ENCODE peak calls at places on chromosome 18, in five cellular contexts. H is HepG2, J is K562, C is GM12878, P is H1. T is an unnamed sample.

GRCh38 chr18:26362021-26362420 is 135.8 kb downstream of the TAF4B start:
- DNase-seq in H (no peak), J (no peak), C (no peak), P (no peak), T (no peak)

GRCh38 chr18:29383311-29384273 is 1206.7 kb upstream of the CDH2 start:
- DNase-seq in H (no peak), J (no peak), C (peak; percentile 11), P (no peak), T (no peak)

GRCh38 chr18:3321133-3321812 is 59.3 kb downstream of the MYL12B start:
- DNase-seq in H (no peak), J (no peak), C (no peak), P (no peak), T (peak; percentile 47)

GRCh38 chr18:74268175-74268574 is 23.6 kb downstream of the CYB5A start:
- DNase-seq in H (no peak), J (no peak), C (no peak), P (no peak), T (no peak)

GRCh38 chr18:23810396-23810795 is 121.1 kb downstream of the LAMA3 start:
- DNase-seq in H (no peak), J (no peak), C (no peak), P (no peak), T (no peak)

GRCh38 chr18:76350134-76351025 is 144.7 kb downstream of the ZNF516 start:
- DNase-seq in H (no peak), J (no peak), C (no peak), P (no peak), T (no peak)

GRCh38 chr18:56691530-56691929 is 40.4 kb downstream of the WDR7 start:
- DNase-seq in H (no peak), J (no peak), C (no peak), P (no peak), T (no peak)

GRCh38 chr18:78127041-78127440 is 852.6 kb upstream of the SALL3 start:
- DNase-seq in H (no peak), J (no peak), C (no peak), P (no peak), T (no peak)

GRCh38 chr18:57210101-57210661 is 63.3 kb downstream of the BOD1L2 start:
- DNase-seq in H (peak; percentile 45), J (peak; percentile 5), C (no peak), P (peak; percentile 60), T (no peak)

GRCh38 chr18:50218432-50219197 is 23.7 kb upstream of the MYO5B start:
- DNase-seq in H (peak; percentile 45), J (no peak), C (peak; percentile 21), P (no peak), T (no peak)

GRCh38 chr18:31610841-31611240 is 19.2 kb downstream of the TTR start:
- DNase-seq in H (peak; percentile 61), J (no peak), C (no peak), P (peak; percentile 59), T (peak; percentile 27)

DNA sequence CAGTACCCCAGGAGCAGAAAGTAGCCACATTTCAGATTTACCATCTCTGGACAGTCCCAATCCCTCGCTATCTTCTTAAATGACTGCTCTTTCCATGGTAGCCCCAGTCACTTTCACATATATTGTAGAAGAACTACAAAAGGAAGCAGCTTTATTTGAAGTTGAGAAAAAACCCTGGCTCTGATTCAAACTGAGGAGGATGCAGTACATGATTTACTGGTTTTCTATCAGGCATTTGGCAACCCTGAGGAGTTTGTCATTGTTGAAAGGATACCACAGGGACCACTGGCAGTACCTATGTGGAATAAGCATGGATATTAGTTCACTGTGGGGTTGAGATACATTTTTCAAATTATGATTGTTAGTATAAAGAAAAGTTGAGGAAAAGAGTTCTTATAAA is 640.9 kb upstream of the SETBP1 start:
- DNase-seq in H (no peak), J (no peak), C (no peak), P (no peak), T (no peak)
- TF ChIP-seq EP300 in H (no peak), J (no peak), C (no peak), P (no peak), T (no peak)

GRCh38 chr18:58549814-58550339 is 79.0 kb downstream of the ALPK2 start:
- DNase-seq in H (peak; percentile 99), J (no peak), C (no peak), P (no peak), T (no peak)
- TF ChIP-seq YY1 in H (no peak), J (no peak), C (no peak), P (no peak), T (no peak)

GRCh38 chr18:6435731-6436130 is 21.0 kb upstream of the L3MBTL4 start:
- DNase-seq in H (no peak), J (no peak), C (no peak), P (no peak), T (no peak)

GRCh38 chr18:6437937-6438818 is 23.5 kb upstream of the L3MBTL4 start:
- DNase-seq in H (no peak), J (no peak), C (no peak), P (no peak), T (no peak)

GRCh38 chr18:6444484-6445228 is 29.9 kb upstream of the L3MBTL4 start:
- DNase-seq in H (peak; percentile 3), J (no peak), C (no peak), P (no peak), T (no peak)

GRCh38 chr18:6441201-6441600 is 26.5 kb upstream of the L3MBTL4 start:
- DNase-seq in H (no peak), J (no peak), C (no peak), P (no peak), T (no peak)
- TF ChIP-seq EP300 in H (no peak), J (no peak), C (no peak), P (no peak), T (no peak)

GRCh38 chr18:48834421-48835011 is 116.2 kb downstream of the SMAD7 start:
- DNase-seq in H (no peak), J (no peak), C (peak; percentile 81), P (peak; percentile 53), T (no peak)
- TF ChIP-seq YY1 in H (no peak), J (no peak), C (peak; percentile 7), P (no peak), T (no peak)

GRCh38 chr18:63262369-63263335 is 56.9 kb downstream of the BCL2 start:
- DNase-seq in H (no peak), J (no peak), C (no peak), P (no peak), T (no peak)
- TF ChIP-seq EP300 in H (no peak), J (no peak), C (no peak), P (no peak), T (no peak)

GRCh38 chr18:63264871-63265270 is 54.7 kb downstream of the BCL2 start:
- DNase-seq in H (no peak), J (no peak), C (no peak), P (no peak), T (no peak)
- TF ChIP-seq YY1 in H (no peak), J (no peak), C (no peak), P (no peak), T (no peak)

DNA sequence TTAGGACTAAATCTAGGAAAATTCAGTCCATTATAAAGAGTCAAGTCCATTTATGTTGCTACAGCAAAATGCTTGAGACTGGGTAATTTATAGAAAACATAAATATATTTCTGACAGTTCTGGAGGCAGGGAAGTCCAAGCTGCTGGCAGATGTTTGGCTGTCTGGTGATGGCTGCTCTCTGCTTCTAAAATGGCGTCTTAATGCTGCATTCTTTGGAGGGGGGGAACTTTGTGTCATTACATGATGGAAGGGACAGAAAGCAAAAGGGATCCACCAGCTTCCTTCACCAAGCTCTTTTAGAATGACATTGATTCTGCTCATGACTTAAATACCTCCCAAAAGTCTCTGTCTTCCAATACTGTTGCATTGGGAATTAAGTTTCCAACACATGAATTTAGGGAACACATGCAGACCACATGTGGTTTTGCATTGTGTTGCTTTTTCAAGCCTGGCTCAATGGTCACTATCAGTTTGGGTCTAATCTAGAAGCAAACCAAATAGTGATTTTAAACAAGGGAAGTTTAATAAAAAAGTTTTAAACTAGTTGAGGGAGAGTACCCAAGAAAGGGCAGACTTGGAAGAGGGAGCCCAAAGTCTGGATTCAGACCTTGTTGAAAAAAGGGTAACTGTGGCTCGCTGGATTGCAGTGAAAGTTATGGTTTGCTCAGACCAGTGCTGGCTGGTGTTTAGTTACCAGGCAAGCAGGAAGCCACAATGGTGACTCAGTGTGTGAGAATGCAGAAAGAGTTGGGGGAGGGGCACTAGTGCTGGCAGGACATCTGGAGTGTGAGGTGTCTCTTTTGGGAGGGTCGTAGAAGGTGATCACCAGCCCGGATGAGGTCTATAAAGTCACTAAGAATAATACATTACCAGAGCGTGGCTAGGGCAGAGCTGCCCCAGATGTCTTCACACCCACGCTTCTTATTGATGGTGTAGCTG is 30.8 kb downstream of the C18orf54 start:
- DNase-seq in H (peak; percentile 80), J (peak; percentile 44), C (peak; percentile 40), P (peak; percentile 70), T (no peak)
- TF ChIP-seq EP300 in H (no peak), J (peak; percentile 70), C (no peak), P (peak; percentile 91), T (peak; percentile 56)